ENCODE peak calls at places on chromosomes 7 and 10, in four cellular contexts. R is HepG2, P is K562, K is GM12878. H is an unnamed sample.

GRCh38 chr7:158735935-158736334 is 31.3 kb upstream of the NCAPG2 start:
- DNase-seq in P (no peak), R (no peak), K (no peak), H (no peak)

GRCh38 chr10:110842305-110842952 is 29.3 kb upstream of the PDCD4 start:
- DNase-seq in P (no peak), K (no peak), R (no peak), H (no peak)

GRCh38 chr10:58373446-58373834 is 11.8 kb upstream of the TFAM start:
- DNase-seq in R (no peak), P (no peak), K (no peak), H (no peak)

GRCh38 chr10:5583525-5584175 is 58.9 kb downstream of the CALML3 start:
- DNase-seq in P (no peak), K (peak), R (no peak), H (peak)

GRCh38 chr10:132722391-132722790 is 63.6 kb downstream of the NKX6-2 start:
- DNase-seq in P (no peak), K (no peak), R (no peak), H (no peak)

GRCh38 chr10:117541405-117541908 is 1.1 kb upstream of the EMX2 start:
- DNase-seq in P (no peak), R (no peak), K (no peak), H (peak)

GRCh38 chr7:2018786-2019692 is 213.7 kb downstream of the MAD1L1 start:
- DNase-seq in K (no peak), R (no peak), P (peak), H (no peak)

GRCh38 chr10:95508730-95509129 is 52.4 kb downstream of the SORBS1 start:
- DNase-seq in P (no peak), K (no peak), R (peak), H (no peak)

GRCh38 chr10:78727728-78728127 is 341.0 kb upstream of the ZMIZ1 start:
- DNase-seq in P (no peak), R (no peak), K (no peak), H (no peak)

GRCh38 chr7:24793982-24794648 is 36.9 kb upstream of the GSDME start:
- DNase-seq in R (no peak), K (no peak), P (no peak), H (no peak)

GRCh38 chr10:119665901-119666708 is 14.9 kb downstream of the BAG3 start:
- DNase-seq in K (no peak), P (no peak), R (peak), H (no peak)

GRCh38 chr10:116742367-116743265 is at the start of gene HSPA12A:
- DNase-seq in K (no peak), R (no peak), P (peak), H (peak)

GRCh38 chr10:115572740-115573455 is 479.7 kb downstream of the ATRNL1 start:
- DNase-seq in P (no peak), K (no peak), R (no peak), H (peak)

GRCh38 chr10:91105269-91105668 is 115.2 kb upstream of the PCGF5 start:
- DNase-seq in K (no peak), P (no peak), R (no peak), H (no peak)

GRCh38 chr7:47303014-47303694 is 278.8 kb downstream of the TNS3 start:
- DNase-seq in R (no peak), P (no peak), K (no peak), H (no peak)

GRCh38 chr7:79317728-79318127 is 135.7 kb downstream of the MAGI2 start:
- DNase-seq in P (no peak), K (no peak), R (peak), H (no peak)

GRCh38 chr10:70115948-70116682 is 16.5 kb downstream of the AIFM2 start:
- DNase-seq in R (peak), K (no peak), P (peak), H (peak)

GRCh38 chr10:34710391-34710751 is 104.7 kb downstream of the PARD3 start:
- DNase-seq in P (peak), K (no peak), R (no peak), H (no peak)

GRCh38 chr7:10973942-10974716 is 457 bp downstream of the PHF14 start:
- DNase-seq in K (no peak), R (peak), P (peak), H (peak)

GRCh38 chr10:2949948-2950354 is 117.4 kb upstream of the PFKP start:
- DNase-seq in P (no peak), K (peak), R (no peak), H (no peak)

GRCh38 chr10:79230563-79231249 is 116.6 kb upstream of the PPIF start:
- DNase-seq in K (no peak), P (no peak), R (no peak), H (peak)

GRCh38 chr10:38741226-38741625 is 647.1 kb downstream of the ZNF37A start:
- DNase-seq in K (no peak), P (no peak), R (no peak), H (no peak)

GRCh38 chr10:15730341-15730740 is 10.6 kb upstream of the ITGA8 start:
- DNase-seq in P (no peak), K (no peak), R (no peak), H (no peak)

GRCh38 chr10:131548176-131548575 is 236.7 kb upstream of the TCERG1L start:
- DNase-seq in R (no peak), P (no peak), K (no peak), H (no peak)

GRCh38 chr7:36372156-36372555 is 17.5 kb upstream of the ANLN start:
- DNase-seq in P (no peak), K (no peak), R (no peak), H (no peak)

GRCh38 chr7:116952640-116953371 is 495 bp upstream of the ST7 start:
- DNase-seq in R (peak), P (peak), K (no peak), H (peak)

GRCh38 chr7:1843921-1844335 is 173.9 kb downstream of the ELFN1 start:
- DNase-seq in P (no peak), K (no peak), R (no peak), H (peak)

GRCh38 chr10:16856092-16856491 is 38.9 kb upstream of the RSU1 start:
- DNase-seq in R (no peak), P (no peak), K (no peak), H (no peak)

GRCh38 chr7:17041324-17041723 is 159.5 kb upstream of the AGR3 start:
- DNase-seq in P (no peak), R (peak), K (no peak), H (no peak)

GRCh38 chr7:105885386-105886111 is 9.2 kb upstream of the ATXN7L1 start:
- DNase-seq in P (no peak), K (no peak), R (no peak), H (no peak)

GRCh38 chr7:125465527-125465926 is 535.9 kb upstream of the POT1 start:
- DNase-seq in R (no peak), K (no peak), P (no peak), H (no peak)

GRCh38 chr10:119775529-119775928 is 49.7 kb downstream of the INPP5F start:
- DNase-seq in R (no peak), K (no peak), P (no peak), H (no peak)

DNA sequence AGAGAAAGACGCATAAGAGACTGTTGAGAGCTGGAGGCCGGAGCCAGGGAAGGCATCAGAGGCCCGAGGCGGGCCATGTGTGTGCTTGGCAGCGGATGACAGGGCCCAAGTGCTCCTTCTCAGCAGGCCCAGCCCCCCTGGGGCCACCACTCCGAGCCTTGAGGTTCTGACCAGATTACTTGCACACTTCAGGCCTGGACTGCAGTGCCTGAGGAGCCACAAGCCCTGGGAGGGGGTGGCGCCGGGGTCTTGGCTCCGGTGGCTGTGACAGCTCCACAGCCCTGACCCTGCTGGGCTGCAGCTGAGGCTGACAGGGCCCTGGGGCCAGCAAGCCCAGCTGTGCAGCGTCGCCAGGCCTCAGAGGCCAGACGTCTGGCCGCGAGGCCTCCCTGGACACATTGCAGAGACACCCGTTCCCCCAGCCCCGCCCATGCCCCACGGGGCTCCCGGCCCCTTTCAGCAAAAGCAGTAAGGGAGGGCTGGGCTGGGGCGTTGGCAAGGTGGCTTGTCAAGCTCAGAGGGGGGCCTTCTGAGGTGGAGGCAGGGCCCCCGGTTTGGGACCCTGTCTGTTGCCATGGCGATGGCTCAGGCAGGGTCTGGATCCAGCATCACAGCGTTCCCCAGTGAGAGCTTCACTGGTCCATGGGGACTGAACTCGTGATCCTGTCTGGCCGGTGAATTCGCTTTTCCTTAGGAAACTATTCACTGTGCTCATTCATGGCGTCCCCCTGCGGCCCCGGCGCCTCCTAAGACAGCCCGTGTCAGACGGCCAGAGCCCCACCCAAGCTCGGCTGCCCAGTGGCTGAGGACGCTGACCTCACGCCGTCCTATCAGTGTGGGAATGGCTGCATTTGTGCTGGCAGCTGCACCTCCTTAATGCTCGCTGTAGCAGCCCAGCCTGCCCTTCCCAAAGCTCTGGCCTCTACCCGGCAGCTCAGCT is 5.7 kb downstream of the ELN start:
- DNase-seq in K (no peak), P (peak), R (no peak), H (no peak)
- TF ChIP-seq CBFB in K (no peak), P (no peak), R (no peak), H (no peak)

DNA sequence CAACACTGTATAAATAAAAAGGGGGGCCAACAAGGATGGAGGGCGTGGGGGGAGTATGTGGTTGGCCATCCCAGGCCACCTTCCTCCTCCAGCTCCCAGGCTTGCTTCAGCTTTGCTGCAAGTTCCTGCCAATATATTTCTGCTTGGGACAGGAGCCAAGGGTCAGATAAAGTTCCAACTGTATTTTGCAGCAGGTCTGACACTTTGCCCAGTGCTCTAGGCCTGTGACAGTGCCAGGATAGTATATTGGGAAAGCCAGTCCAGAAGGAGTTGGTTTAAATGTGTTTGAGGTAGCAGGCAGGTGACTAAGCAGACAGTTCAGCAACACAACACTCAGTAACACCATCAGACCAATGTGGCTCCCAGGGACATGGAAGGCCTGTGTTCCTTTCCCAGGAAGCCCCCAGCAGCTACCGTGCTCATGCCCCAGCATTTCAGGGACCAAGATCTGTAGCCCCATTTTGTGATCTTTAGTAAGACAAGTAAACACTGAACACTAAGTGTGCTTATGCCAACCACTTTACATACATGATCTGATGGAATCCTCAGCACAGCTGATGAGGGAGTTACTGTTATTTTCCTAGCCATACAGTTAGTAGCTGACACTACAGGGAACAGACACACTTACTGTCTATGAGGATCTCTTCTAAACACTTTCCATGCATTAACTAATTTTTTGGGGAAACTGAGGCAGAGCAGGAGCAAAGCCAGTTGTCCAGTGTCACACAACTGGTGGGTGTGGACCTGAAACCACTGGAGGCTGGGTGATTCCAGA is 38.9 kb downstream of the DNAJB12 start:
- DNase-seq in K (no peak), P (no peak), R (no peak), H (no peak)
- TF ChIP-seq ETV6 in K (no peak), P (no peak), R (no peak), H (no peak)

GRCh38 chr7:5708271-5708670 is 73.2 kb downstream of the RNF216 start:
- DNase-seq in R (no peak), K (no peak), P (no peak), H (no peak)
- TF ChIP-seq CBFB in R (no peak), K (no peak), P (no peak), H (no peak)

GRCh38 chr7:150876817-150877526 is 24.7 kb downstream of the AOC1 start:
- DNase-seq in R (peak), P (peak), K (no peak), H (peak)
- TF ChIP-seq ETV6 in R (no peak), P (no peak), K (no peak), H (no peak)

DNA sequence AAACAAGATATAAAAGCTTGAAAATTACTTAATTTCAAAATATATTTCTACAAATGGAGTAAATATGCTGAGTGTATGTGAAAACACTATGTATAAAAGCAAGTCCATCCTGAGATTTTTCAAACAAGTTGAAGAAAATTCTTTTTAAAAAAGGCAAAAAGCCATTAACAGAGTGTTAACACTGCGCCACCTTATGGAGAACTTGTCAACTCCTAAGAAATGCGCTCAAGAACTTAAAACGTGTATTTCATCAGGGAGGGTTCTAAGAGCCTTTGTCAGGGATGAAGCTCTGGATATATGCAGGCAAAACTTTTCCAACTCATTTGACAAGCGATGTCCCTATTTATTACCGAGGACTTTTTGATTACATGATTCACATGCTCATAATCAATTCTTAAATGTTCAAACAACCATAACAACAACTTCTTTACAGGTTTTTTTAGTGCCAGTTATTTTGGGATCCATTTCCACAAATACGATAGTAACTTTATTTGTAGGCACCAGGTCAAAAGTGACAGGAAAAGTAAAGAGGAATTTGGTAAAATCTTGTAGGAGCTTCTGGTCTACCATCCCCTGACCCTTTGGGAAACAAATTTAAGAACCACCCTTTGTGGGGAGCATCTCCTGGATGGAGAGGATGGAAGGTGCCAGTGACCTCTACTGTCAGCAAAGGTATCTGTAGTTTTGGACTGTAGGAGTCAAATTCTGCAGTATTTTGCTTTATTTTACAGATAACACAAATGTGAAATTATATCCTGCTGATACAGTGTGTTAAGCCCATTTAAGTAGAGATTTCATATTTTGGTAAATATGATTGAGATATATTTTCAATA is 23.2 kb downstream of the CALCR start:
- DNase-seq in R (peak), P (peak), K (no peak), H (no peak)
- TF ChIP-seq CBFB in R (no peak), P (no peak), K (no peak), H (no peak)

GRCh38 chr10:49396666-49396999 is 744 bp upstream of the DRGX start:
- DNase-seq in R (no peak), P (no peak), K (no peak), H (no peak)
- TF ChIP-seq ETV6 in R (no peak), P (no peak), K (no peak), H (no peak)

GRCh38 chr7:115630049-115630448 is 400.5 kb downstream of the TFEC start:
- DNase-seq in K (no peak), P (no peak), R (no peak), H (no peak)

GRCh38 chr7:115635367-115635766 is 395.2 kb downstream of the TFEC start:
- DNase-seq in R (no peak), K (no peak), P (no peak), H (no peak)

GRCh38 chr7:115632636-115633035 is 397.9 kb downstream of the TFEC start:
- DNase-seq in P (no peak), K (no peak), R (no peak), H (no peak)

GRCh38 chr7:115634633-115635032 is 395.9 kb downstream of the TFEC start:
- DNase-seq in P (no peak), K (no peak), R (peak), H (no peak)

GRCh38 chr7:115631782-115632181 is 398.8 kb downstream of the TFEC start:
- DNase-seq in P (no peak), R (no peak), K (no peak), H (no peak)
- TF ChIP-seq CBFB in P (no peak), R (no peak), K (no peak), H (no peak)